ENCODE peak calls at places on chromosomes 16 and 17, in five cellular contexts. One of them, this sample, is unnamed.

GRCh38 chr16:75550211-75550662 is 5.8 kb downstream of the TMEM231 start:
- DNase-seq in mesothelial cell of epicardium: no peak
- DNase-seq in cardiac fibroblast: peak
- DNase-seq in GM23338: peak
- DNase-seq in AG10803: no peak
- DNase-seq in this sample: no peak

GRCh38 chr17:64187093-64187895 is 57.4 kb upstream of the ERN1 start:
- DNase-seq in mesothelial cell of epicardium: no peak
- DNase-seq in cardiac fibroblast: no peak
- DNase-seq in GM23338: no peak
- DNase-seq in AG10803: no peak
- DNase-seq in this sample: no peak

GRCh38 chr16:56849690-56850680 is 15.0 kb upstream of the SLC12A3 start:
- DNase-seq in mesothelial cell of epicardium: no peak
- DNase-seq in cardiac fibroblast: peak
- DNase-seq in GM23338: no peak
- DNase-seq in AG10803: peak
- DNase-seq in this sample: no peak

GRCh38 chr17:9522074-9522473 is 53.5 kb downstream of the STX8 start:
- DNase-seq in mesothelial cell of epicardium: no peak
- DNase-seq in cardiac fibroblast: peak
- DNase-seq in GM23338: peak
- DNase-seq in AG10803: peak
- DNase-seq in this sample: no peak

GRCh38 chr16:1909661-1910231 is 8.5 kb downstream of the HS3ST6 start:
- DNase-seq in mesothelial cell of epicardium: no peak
- DNase-seq in cardiac fibroblast: no peak
- DNase-seq in GM23338: no peak
- DNase-seq in AG10803: peak
- DNase-seq in this sample: no peak

GRCh38 chr17:48843172-48843900 is 12.5 kb downstream of the CALCOCO2 start:
- DNase-seq in mesothelial cell of epicardium: no peak
- DNase-seq in cardiac fibroblast: peak
- DNase-seq in GM23338: no peak
- DNase-seq in AG10803: peak
- DNase-seq in this sample: no peak

GRCh38 chr17:77869665-77870132 is 88.8 kb upstream of the TNRC6C start:
- DNase-seq in mesothelial cell of epicardium: no peak
- DNase-seq in cardiac fibroblast: no peak
- DNase-seq in GM23338: no peak
- DNase-seq in AG10803: no peak
- DNase-seq in this sample: no peak

GRCh38 chr16:78684040-78684611 is 584.7 kb downstream of the WWOX start:
- DNase-seq in mesothelial cell of epicardium: no peak
- DNase-seq in cardiac fibroblast: peak
- DNase-seq in GM23338: no peak
- DNase-seq in AG10803: peak
- DNase-seq in this sample: no peak

GRCh38 chr17:66276328-66276937 is 26.0 kb upstream of the PRKCA start:
- DNase-seq in mesothelial cell of epicardium: no peak
- DNase-seq in cardiac fibroblast: peak
- DNase-seq in GM23338: no peak
- DNase-seq in AG10803: peak
- DNase-seq in this sample: no peak

GRCh38 chr17:79530361-79531105 is 80.3 kb downstream of the RBFOX3 start:
- DNase-seq in mesothelial cell of epicardium: no peak
- DNase-seq in cardiac fibroblast: no peak
- DNase-seq in GM23338: no peak
- DNase-seq in AG10803: no peak
- DNase-seq in this sample: no peak

GRCh38 chr16:86037999-86038922 is 139.3 kb downstream of the IRF8 start:
- DNase-seq in mesothelial cell of epicardium: no peak
- DNase-seq in cardiac fibroblast: no peak
- DNase-seq in GM23338: no peak
- DNase-seq in AG10803: no peak
- DNase-seq in this sample: no peak

GRCh38 chr17:61574542-61575351 is 16.3 kb downstream of the NACA2 start:
- DNase-seq in mesothelial cell of epicardium: peak
- DNase-seq in cardiac fibroblast: peak
- DNase-seq in GM23338: peak
- DNase-seq in AG10803: peak
- DNase-seq in this sample: no peak

GRCh38 chr17:31486351-31487062 is 95.0 kb downstream of the RAB11FIP4 start:
- DNase-seq in mesothelial cell of epicardium: no peak
- DNase-seq in cardiac fibroblast: no peak
- DNase-seq in GM23338: no peak
- DNase-seq in AG10803: no peak
- DNase-seq in this sample: no peak

GRCh38 chr16:87957296-87958069 is 6.2 kb downstream of the BANP start:
- DNase-seq in mesothelial cell of epicardium: no peak
- DNase-seq in cardiac fibroblast: no peak
- DNase-seq in GM23338: no peak
- DNase-seq in AG10803: no peak
- DNase-seq in this sample: no peak

GRCh38 chr17:28725166-28725659 is 820 bp downstream of the TLCD1 start:
- DNase-seq in mesothelial cell of epicardium: no peak
- DNase-seq in cardiac fibroblast: peak
- DNase-seq in GM23338: peak
- DNase-seq in AG10803: peak
- DNase-seq in this sample: no peak

GRCh38 chr17:78231991-78232759 is 744 bp downstream of the TMEM235 start:
- DNase-seq in mesothelial cell of epicardium: no peak
- DNase-seq in cardiac fibroblast: no peak
- DNase-seq in GM23338: peak
- DNase-seq in AG10803: no peak
- DNase-seq in this sample: peak

GRCh38 chr17:28725660-28726395 is at the start of gene TLCD1:
- DNase-seq in mesothelial cell of epicardium: no peak
- DNase-seq in cardiac fibroblast: peak
- DNase-seq in GM23338: peak
- DNase-seq in AG10803: peak
- DNase-seq in this sample: peak

GRCh38 chr17:2789700-2790099 is 6.5 kb upstream of the RAP1GAP2 start:
- DNase-seq in mesothelial cell of epicardium: no peak
- DNase-seq in cardiac fibroblast: no peak
- DNase-seq in GM23338: no peak
- DNase-seq in AG10803: no peak
- DNase-seq in this sample: no peak

GRCh38 chr16:86714166-86714565 is 135.8 kb downstream of the FOXL1 start:
- DNase-seq in mesothelial cell of epicardium: no peak
- DNase-seq in cardiac fibroblast: no peak
- DNase-seq in GM23338: peak
- DNase-seq in AG10803: no peak
- DNase-seq in this sample: no peak

GRCh38 chr17:38868095-38868967 is 1.5 kb upstream of the LASP1 start:
- DNase-seq in mesothelial cell of epicardium: no peak
- DNase-seq in cardiac fibroblast: peak
- DNase-seq in GM23338: peak
- DNase-seq in AG10803: peak
- DNase-seq in this sample: no peak

GRCh38 chr16:21598676-21599157 is 660 bp upstream of the METTL9 start:
- DNase-seq in mesothelial cell of epicardium: no peak
- DNase-seq in cardiac fibroblast: no peak
- DNase-seq in GM23338: peak
- DNase-seq in AG10803: no peak
- DNase-seq in this sample: no peak

GRCh38 chr16:79402356-79402755 is 198.2 kb downstream of the MAF start:
- DNase-seq in mesothelial cell of epicardium: no peak
- DNase-seq in cardiac fibroblast: no peak
- DNase-seq in GM23338: no peak
- DNase-seq in AG10803: no peak
- DNase-seq in this sample: no peak

GRCh38 chr16:49491736-49492089 is 118.1 kb downstream of the C16orf78 start:
- DNase-seq in mesothelial cell of epicardium: no peak
- DNase-seq in cardiac fibroblast: no peak
- DNase-seq in GM23338: peak
- DNase-seq in AG10803: no peak
- DNase-seq in this sample: no peak

DNA sequence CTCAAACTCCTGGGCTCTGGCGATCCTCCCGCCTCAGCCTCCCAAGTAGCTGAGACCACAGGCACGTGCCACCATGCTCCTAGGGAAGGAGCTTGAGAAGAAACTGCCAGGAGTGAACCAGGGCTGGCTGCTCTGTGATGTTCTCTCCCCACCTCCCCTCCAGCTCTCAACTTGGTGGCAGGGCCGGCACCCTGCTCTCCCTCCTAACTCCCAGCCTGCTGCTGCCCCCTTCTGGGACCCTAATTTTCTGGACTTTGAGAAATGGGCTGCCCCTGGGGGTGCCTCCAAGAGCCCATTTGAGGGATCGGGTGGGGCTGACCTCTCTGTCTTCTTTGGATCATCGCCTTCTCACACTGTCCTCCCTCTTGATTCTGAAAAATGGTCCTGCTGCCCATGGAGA is 14.9 kb upstream of the STAT3 start:
- DNase-seq in mesothelial cell of epicardium: no peak
- DNase-seq in cardiac fibroblast: no peak
- DNase-seq in GM23338: peak
- DNase-seq in AG10803: no peak
- DNase-seq in this sample: no peak
- TF ChIP-seq CTCF in mesothelial cell of epicardium: no peak
- TF ChIP-seq CTCF in cardiac fibroblast: no peak
- TF ChIP-seq CTCF in GM23338: peak
- TF ChIP-seq CTCF in AG10803: no peak
- TF ChIP-seq CTCF in this sample: peak

DNA sequence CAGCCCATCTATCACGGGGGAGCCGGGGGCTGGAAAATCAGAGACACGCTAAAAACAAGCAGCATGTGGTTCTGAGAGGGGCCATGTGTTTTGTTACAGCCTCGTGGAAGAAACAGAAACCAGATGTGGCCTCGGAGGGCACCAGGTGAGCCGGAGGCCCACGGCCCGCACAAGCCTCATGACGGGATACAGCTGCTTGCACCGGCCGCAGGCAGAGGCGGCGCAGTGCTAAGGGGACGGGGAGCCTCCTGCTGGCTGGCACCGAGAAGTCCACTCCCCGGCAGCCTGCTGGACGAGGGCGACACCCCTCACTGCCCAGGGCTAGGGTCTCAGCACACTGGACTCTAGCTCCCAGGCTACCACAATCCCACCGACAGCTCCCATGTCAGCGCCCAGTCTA is 19.2 kb downstream of the NDUFAF8 start:
- DNase-seq in mesothelial cell of epicardium: no peak
- DNase-seq in cardiac fibroblast: no peak
- DNase-seq in GM23338: peak
- DNase-seq in AG10803: no peak
- DNase-seq in this sample: no peak
- TF ChIP-seq CTCF in mesothelial cell of epicardium: no peak
- TF ChIP-seq CTCF in cardiac fibroblast: no peak
- TF ChIP-seq CTCF in GM23338: peak
- TF ChIP-seq CTCF in AG10803: no peak
- TF ChIP-seq CTCF in this sample: no peak

GRCh38 chr17:76278952-76279741 is 14.0 kb downstream of the UBALD2 start:
- DNase-seq in mesothelial cell of epicardium: peak
- DNase-seq in cardiac fibroblast: peak
- DNase-seq in GM23338: peak
- DNase-seq in AG10803: peak
- DNase-seq in this sample: peak
- TF ChIP-seq CTCF in mesothelial cell of epicardium: peak
- TF ChIP-seq CTCF in cardiac fibroblast: peak
- TF ChIP-seq CTCF in GM23338: peak
- TF ChIP-seq CTCF in AG10803: peak
- TF ChIP-seq CTCF in this sample: peak

GRCh38 chr17:76365256-76365903 is 11.7 kb upstream of the PRPSAP1 start:
- DNase-seq in mesothelial cell of epicardium: no peak
- DNase-seq in cardiac fibroblast: peak
- DNase-seq in GM23338: peak
- DNase-seq in AG10803: peak
- DNase-seq in this sample: no peak
- TF ChIP-seq CTCF in mesothelial cell of epicardium: no peak
- TF ChIP-seq CTCF in cardiac fibroblast: peak
- TF ChIP-seq CTCF in GM23338: peak
- TF ChIP-seq CTCF in AG10803: peak
- TF ChIP-seq CTCF in this sample: no peak

DNA sequence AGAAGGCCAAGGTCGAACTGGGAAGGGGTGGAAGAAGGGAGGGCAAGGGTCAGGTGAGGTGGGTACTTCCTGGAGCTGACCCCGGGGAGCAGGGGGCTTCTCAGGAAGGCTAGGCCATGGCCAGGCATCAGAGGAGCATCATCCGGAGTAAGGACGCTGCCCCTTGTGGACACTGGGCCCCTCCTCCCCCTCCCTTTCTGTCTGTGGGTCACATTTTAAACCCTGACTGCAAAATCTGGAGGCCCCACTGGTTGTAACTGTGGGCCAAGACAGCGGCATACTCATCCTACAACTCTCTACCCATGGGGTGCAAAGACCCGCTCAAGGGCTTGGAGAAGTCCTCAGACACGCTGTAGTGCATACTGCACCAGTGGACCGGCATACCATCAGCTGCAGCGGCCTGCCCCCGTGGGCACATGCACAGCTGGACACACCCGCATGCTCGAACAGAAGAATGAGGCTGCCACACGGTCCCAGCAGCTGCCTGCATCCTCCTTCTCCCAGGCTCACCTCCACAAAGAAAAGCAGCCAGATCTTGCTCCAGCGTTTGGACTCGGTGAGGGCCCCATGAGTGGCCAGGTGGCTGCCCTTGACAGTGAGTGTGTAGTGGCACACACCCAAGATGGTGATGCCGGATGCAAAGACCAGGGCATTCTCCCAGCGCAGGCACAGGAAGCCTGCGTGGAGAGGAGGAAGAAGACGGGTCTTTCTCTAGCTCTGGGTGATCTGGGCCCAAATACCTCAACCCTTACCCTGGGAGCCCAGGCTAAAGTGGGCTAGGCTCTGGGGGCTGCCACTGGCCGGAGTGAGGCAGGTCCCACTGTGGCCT is 1.2 kb downstream of the FADS6 start:
- DNase-seq in mesothelial cell of epicardium: no peak
- DNase-seq in cardiac fibroblast: no peak
- DNase-seq in GM23338: no peak
- DNase-seq in AG10803: no peak
- DNase-seq in this sample: no peak
- TF ChIP-seq CTCF in mesothelial cell of epicardium: no peak
- TF ChIP-seq CTCF in cardiac fibroblast: no peak
- TF ChIP-seq CTCF in GM23338: peak
- TF ChIP-seq CTCF in AG10803: no peak
- TF ChIP-seq CTCF in this sample: no peak